ENCODE peak calls at places on chromosome 6, in nine cellular contexts. Z, I, H, X, S, J, N, R and G are unnamed samples.
A peak's percentile ranks its signal among the peaks of the same experiment; 100 is the strongest.

GRCh38 chr6:12348530-12349511 is 58.7 kb downstream of the EDN1 start:
- DNase-seq in Z (no peak), I (peak; percentile 38), H (no peak), X (no peak), S (no peak), J (no peak), N (peak; percentile 84), R (peak; percentile 83), G (peak; percentile 61)

GRCh38 chr6:135165031-135165430 is 16.1 kb upstream of the MYB start:
- DNase-seq in Z (no peak), I (no peak), H (no peak), X (no peak), S (no peak), J (no peak), N (no peak), R (no peak), G (no peak)

GRCh38 chr6:36968266-36968977 is 13.9 kb downstream of the PI16 start:
- DNase-seq in Z (peak; percentile 62), I (peak; percentile 37), H (peak; percentile 89), X (no peak), S (no peak), J (peak; percentile 57), N (no peak), R (no peak), G (no peak)

GRCh38 chr6:35477551-35478179 is 9.5 kb downstream of the RPL10A start:
- DNase-seq in Z (no peak), I (no peak), H (no peak), X (no peak), S (no peak), J (no peak), N (no peak), R (no peak), G (no peak)

GRCh38 chr6:17679726-17680125 is 27.0 kb downstream of the NUP153 start:
- DNase-seq in Z (no peak), I (no peak), H (no peak), X (no peak), S (no peak), J (no peak), N (no peak), R (no peak), G (no peak)

GRCh38 chr6:39344821-39345280 is 22.3 kb upstream of the KCNK16 start:
- DNase-seq in Z (no peak), I (no peak), H (no peak), X (no peak), S (no peak), J (peak; percentile 52), N (no peak), R (peak; percentile 3), G (no peak)

GRCh38 chr6:73694711-73695411 is 1.1 kb upstream of the CD109 start:
- DNase-seq in Z (no peak), I (no peak), H (no peak), X (no peak), S (no peak), J (no peak), N (peak; percentile 48), R (no peak), G (peak; percentile 83)

GRCh38 chr6:90284236-90284744 is 12.4 kb downstream of the BACH2 start:
- DNase-seq in Z (no peak), I (no peak), H (no peak), X (no peak), S (no peak), J (no peak), N (no peak), R (peak; percentile 86), G (peak; percentile 90)

GRCh38 chr6:48933136-48933535 is 529.9 kb downstream of the MMUT start:
- DNase-seq in Z (no peak), I (no peak), H (no peak), X (no peak), S (no peak), J (no peak), N (no peak), R (no peak), G (no peak)

GRCh38 chr6:4355241-4355640 is 219.9 kb upstream of the ECI2 start:
- DNase-seq in Z (no peak), I (no peak), H (no peak), X (no peak), S (no peak), J (no peak), N (no peak), R (peak; percentile 13), G (peak; percentile 61)

GRCh38 chr6:73285674-73286283 is 22.8 kb upstream of the KHDC1 start:
- DNase-seq in Z (no peak), I (no peak), H (no peak), X (no peak), S (no peak), J (no peak), N (no peak), R (peak; percentile 23), G (peak; percentile 60)

GRCh38 chr6:3205913-3206312 is 21.5 kb downstream of the TUBB2B start:
- DNase-seq in Z (no peak), I (no peak), H (no peak), X (peak; percentile 18), S (no peak), J (no peak), N (no peak), R (no peak), G (no peak)

GRCh38 chr6:2127484-2127911 is 117.9 kb downstream of the GMDS start:
- DNase-seq in Z (peak; percentile 66), I (peak; percentile 31), H (peak; percentile 65), X (no peak), S (no peak), J (peak; percentile 86), N (no peak), R (no peak), G (peak; percentile 99)

GRCh38 chr6:96468681-96469224 is 52.9 kb upstream of the UFL1 start:
- DNase-seq in Z (no peak), I (peak; percentile 16), H (no peak), X (no peak), S (no peak), J (no peak), N (no peak), R (no peak), G (no peak)
- TF ChIP-seq POLR2AphosphoS5 in Z (no peak), I (no peak), H (no peak), X (no peak), S (no peak), J (no peak), N (no peak), R (no peak), G (no peak)

GRCh38 chr6:121437861-121438651 is 2.6 kb downstream of the GJA1 start:
- DNase-seq in Z (no peak), I (no peak), H (no peak), X (no peak), S (peak; percentile 45), J (no peak), N (no peak), R (no peak), G (peak; percentile 74)

GRCh38 chr6:121441477-121441876 is 6.0 kb downstream of the GJA1 start:
- DNase-seq in Z (no peak), I (no peak), H (no peak), X (no peak), S (no peak), J (no peak), N (no peak), R (no peak), G (peak; percentile 42)

GRCh38 chr6:121439456-121440250 is 4.2 kb downstream of the GJA1 start:
- DNase-seq in Z (no peak), I (no peak), H (no peak), X (no peak), S (no peak), J (no peak), N (no peak), R (no peak), G (peak; percentile 52)

GRCh38 chr6:121443953-121444590 is 8.6 kb downstream of the GJA1 start:
- DNase-seq in Z (no peak), I (no peak), H (no peak), X (no peak), S (no peak), J (no peak), N (no peak), R (no peak), G (peak; percentile 70)

GRCh38 chr6:121442591-121442990 is 7.1 kb downstream of the GJA1 start:
- DNase-seq in Z (no peak), I (no peak), H (no peak), X (no peak), S (no peak), J (no peak), N (no peak), R (no peak), G (peak; percentile 51)
- TF ChIP-seq POLR2AphosphoS5 in Z (no peak), I (no peak), H (no peak), X (no peak), S (no peak), J (no peak), N (no peak), R (no peak), G (no peak)

GRCh38 chr6:158086706-158087518 is 81.2 kb downstream of the SERAC1 start:
- DNase-seq in Z (peak; percentile 83), I (peak; percentile 27), H (no peak), X (peak; percentile 85), S (no peak), J (no peak), N (no peak), R (no peak), G (no peak)
- TF ChIP-seq POLR2AphosphoS5 in Z (no peak), I (no peak), H (no peak), X (peak; percentile 81), S (no peak), J (peak; percentile 43), N (no peak), R (no peak), G (no peak)

GRCh38 chr6:158801655-158802294 is 17.4 kb downstream of the EZR start:
- DNase-seq in Z (no peak), I (peak; percentile 85), H (no peak), X (no peak), S (no peak), J (no peak), N (no peak), R (no peak), G (no peak)
- TF ChIP-seq POLR2AphosphoS5 in Z (no peak), I (peak; percentile 85), H (no peak), X (no peak), S (no peak), J (no peak), N (no peak), R (peak; percentile 54), G (no peak)

GRCh38 chr6:77548190-77548589 is 84.9 kb upstream of the HTR1B start:
- DNase-seq in Z (no peak), I (no peak), H (no peak), X (no peak), S (no peak), J (no peak), N (no peak), R (no peak), G (no peak)

GRCh38 chr6:77548662-77549366 is 85.5 kb upstream of the HTR1B start:
- DNase-seq in Z (no peak), I (no peak), H (no peak), X (no peak), S (no peak), J (no peak), N (no peak), R (no peak), G (no peak)

GRCh38 chr6:77551135-77551534 is 87.8 kb upstream of the HTR1B start:
- DNase-seq in Z (no peak), I (no peak), H (no peak), X (no peak), S (no peak), J (no peak), N (no peak), R (no peak), G (no peak)
- TF ChIP-seq POLR2AphosphoS5 in Z (no peak), I (no peak), H (no peak), X (no peak), S (no peak), J (no peak), N (no peak), R (no peak), G (no peak)

GRCh38 chr6:27318973-27319372 is 6.9 kb upstream of the POM121L2 start:
- DNase-seq in Z (no peak), I (no peak), H (no peak), X (no peak), S (no peak), J (no peak), N (no peak), R (no peak), G (no peak)
- TF ChIP-seq POLR2AphosphoS5 in Z (no peak), I (no peak), H (no peak), X (no peak), S (no peak), J (no peak), N (no peak), R (no peak), G (no peak)